ENCODE peak calls at places on chromosomes 16 and 17, in five cellular contexts. One of them, this sample, is unnamed.

GRCh38 chr17:34337701-34338100 is 18.5 kb downstream of the CCL8 start:
- DNase-seq in cardiac muscle cell: no peak
- DNase-seq in fibroblast of villous mesenchyme: peak
- DNase-seq in psoas muscle: no peak
- DNase-seq in fibroblast of pulmonary artery: no peak
- DNase-seq in this sample: no peak

GRCh38 chr16:72925631-72925979 is 122.3 kb downstream of the ZFHX3 start:
- DNase-seq in cardiac muscle cell: no peak
- DNase-seq in fibroblast of villous mesenchyme: no peak
- DNase-seq in psoas muscle: no peak
- DNase-seq in fibroblast of pulmonary artery: no peak
- DNase-seq in this sample: no peak

GRCh38 chr17:2701161-2701995 is 10.2 kb downstream of the CLUH start:
- DNase-seq in cardiac muscle cell: no peak
- DNase-seq in fibroblast of villous mesenchyme: no peak
- DNase-seq in psoas muscle: no peak
- DNase-seq in fibroblast of pulmonary artery: no peak
- DNase-seq in this sample: peak

GRCh38 chr17:71547904-71548303 is 572.9 kb upstream of the SOX9 start:
- DNase-seq in cardiac muscle cell: no peak
- DNase-seq in fibroblast of villous mesenchyme: no peak
- DNase-seq in psoas muscle: no peak
- DNase-seq in fibroblast of pulmonary artery: no peak
- DNase-seq in this sample: no peak

GRCh38 chr17:39223907-39224777 is 1.6 kb downstream of the STAC2 start:
- DNase-seq in cardiac muscle cell: no peak
- DNase-seq in fibroblast of villous mesenchyme: no peak
- DNase-seq in psoas muscle: no peak
- DNase-seq in fibroblast of pulmonary artery: no peak
- DNase-seq in this sample: no peak

GRCh38 chr17:59311051-59311468 is 20.4 kb upstream of the YPEL2 start:
- DNase-seq in cardiac muscle cell: peak
- DNase-seq in fibroblast of villous mesenchyme: peak
- DNase-seq in psoas muscle: no peak
- DNase-seq in fibroblast of pulmonary artery: peak
- DNase-seq in this sample: peak

GRCh38 chr16:31088459-31089183 is at the start of gene PRSS53:
- DNase-seq in cardiac muscle cell: no peak
- DNase-seq in fibroblast of villous mesenchyme: no peak
- DNase-seq in psoas muscle: no peak
- DNase-seq in fibroblast of pulmonary artery: no peak
- DNase-seq in this sample: no peak

GRCh38 chr17:37844158-37844976 is 79.8 kb upstream of the TBC1D3K start:
- DNase-seq in cardiac muscle cell: peak
- DNase-seq in fibroblast of villous mesenchyme: peak
- DNase-seq in psoas muscle: peak
- DNase-seq in fibroblast of pulmonary artery: peak
- DNase-seq in this sample: peak

GRCh38 chr16:65746941-65747340 is 619.5 kb upstream of the CDH5 start:
- DNase-seq in cardiac muscle cell: no peak
- DNase-seq in fibroblast of villous mesenchyme: no peak
- DNase-seq in psoas muscle: no peak
- DNase-seq in fibroblast of pulmonary artery: no peak
- DNase-seq in this sample: no peak

GRCh38 chr17:81961087-81961514 is at the start of gene NOTUM:
- DNase-seq in cardiac muscle cell: peak
- DNase-seq in fibroblast of villous mesenchyme: peak
- DNase-seq in psoas muscle: peak
- DNase-seq in fibroblast of pulmonary artery: peak
- DNase-seq in this sample: no peak

GRCh38 chr17:35973333-35974260 is 7.7 kb downstream of the CCL16 start:
- DNase-seq in cardiac muscle cell: no peak
- DNase-seq in fibroblast of villous mesenchyme: no peak
- DNase-seq in psoas muscle: no peak
- DNase-seq in fibroblast of pulmonary artery: peak
- DNase-seq in this sample: peak

GRCh38 chr17:67200727-67201301 is 44.2 kb downstream of the HELZ start:
- DNase-seq in cardiac muscle cell: peak
- DNase-seq in fibroblast of villous mesenchyme: no peak
- DNase-seq in psoas muscle: no peak
- DNase-seq in fibroblast of pulmonary artery: peak
- DNase-seq in this sample: no peak

GRCh38 chr17:64309710-64310109 is 46.6 kb upstream of the TEX2 start:
- DNase-seq in cardiac muscle cell: no peak
- DNase-seq in fibroblast of villous mesenchyme: no peak
- DNase-seq in psoas muscle: no peak
- DNase-seq in fibroblast of pulmonary artery: no peak
- DNase-seq in this sample: no peak

GRCh38 chr17:81867952-81868673 is 3.0 kb downstream of the ARHGDIA start:
- DNase-seq in cardiac muscle cell: no peak
- DNase-seq in fibroblast of villous mesenchyme: no peak
- DNase-seq in psoas muscle: no peak
- DNase-seq in fibroblast of pulmonary artery: no peak
- DNase-seq in this sample: no peak

GRCh38 chr16:50994995-50995394 is 156.1 kb downstream of the SALL1 start:
- DNase-seq in cardiac muscle cell: no peak
- DNase-seq in fibroblast of villous mesenchyme: no peak
- DNase-seq in psoas muscle: no peak
- DNase-seq in fibroblast of pulmonary artery: no peak
- DNase-seq in this sample: no peak

GRCh38 chr16:54985156-54985555 is 54.5 kb downstream of the IRX5 start:
- DNase-seq in cardiac muscle cell: no peak
- DNase-seq in fibroblast of villous mesenchyme: no peak
- DNase-seq in psoas muscle: no peak
- DNase-seq in fibroblast of pulmonary artery: no peak
- DNase-seq in this sample: no peak

GRCh38 chr17:57666198-57666870 is 78.8 kb downstream of the CCDC182 start:
- DNase-seq in cardiac muscle cell: no peak
- DNase-seq in fibroblast of villous mesenchyme: no peak
- DNase-seq in psoas muscle: no peak
- DNase-seq in fibroblast of pulmonary artery: no peak
- DNase-seq in this sample: peak

GRCh38 chr16:79334127-79334526 is 266.4 kb downstream of the MAF start:
- DNase-seq in cardiac muscle cell: no peak
- DNase-seq in fibroblast of villous mesenchyme: no peak
- DNase-seq in psoas muscle: no peak
- DNase-seq in fibroblast of pulmonary artery: no peak
- DNase-seq in this sample: no peak

GRCh38 chr16:79754081-79754872 is 153.7 kb upstream of the MAF start:
- DNase-seq in cardiac muscle cell: peak
- DNase-seq in fibroblast of villous mesenchyme: no peak
- DNase-seq in psoas muscle: no peak
- DNase-seq in fibroblast of pulmonary artery: peak
- DNase-seq in this sample: no peak

GRCh38 chr17:57609125-57609877 is 135.8 kb downstream of the CCDC182 start:
- DNase-seq in cardiac muscle cell: no peak
- DNase-seq in fibroblast of villous mesenchyme: no peak
- DNase-seq in psoas muscle: no peak
- DNase-seq in fibroblast of pulmonary artery: no peak
- DNase-seq in this sample: no peak

GRCh38 chr17:58330997-58331814 is 2.6 kb upstream of the TSPOAP1 start:
- DNase-seq in cardiac muscle cell: no peak
- DNase-seq in fibroblast of villous mesenchyme: no peak
- DNase-seq in psoas muscle: no peak
- DNase-seq in fibroblast of pulmonary artery: no peak
- DNase-seq in this sample: peak

GRCh38 chr16:70454221-70455034 is at the start of gene FCSK:
- DNase-seq in cardiac muscle cell: peak
- DNase-seq in fibroblast of villous mesenchyme: peak
- DNase-seq in psoas muscle: peak
- DNase-seq in fibroblast of pulmonary artery: peak
- DNase-seq in this sample: peak

GRCh38 chr17:38604479-38605229 is 1.1 kb downstream of the SRCIN1 start:
- DNase-seq in cardiac muscle cell: no peak
- DNase-seq in fibroblast of villous mesenchyme: no peak
- DNase-seq in psoas muscle: no peak
- DNase-seq in fibroblast of pulmonary artery: no peak
- DNase-seq in this sample: no peak

GRCh38 chr16:24753437-24753836 is 24.0 kb downstream of the TNRC6A start:
- DNase-seq in cardiac muscle cell: no peak
- DNase-seq in fibroblast of villous mesenchyme: no peak
- DNase-seq in psoas muscle: no peak
- DNase-seq in fibroblast of pulmonary artery: no peak
- DNase-seq in this sample: no peak

GRCh38 chr16:48576927-48577326 is 33.1 kb downstream of the N4BP1 start:
- DNase-seq in cardiac muscle cell: no peak
- DNase-seq in fibroblast of villous mesenchyme: no peak
- DNase-seq in psoas muscle: no peak
- DNase-seq in fibroblast of pulmonary artery: peak
- DNase-seq in this sample: no peak

GRCh38 chr17:53426505-53426904 is 396.2 kb upstream of the KIF2B start:
- DNase-seq in cardiac muscle cell: peak
- DNase-seq in fibroblast of villous mesenchyme: no peak
- DNase-seq in psoas muscle: no peak
- DNase-seq in fibroblast of pulmonary artery: no peak
- DNase-seq in this sample: no peak

GRCh38 chr17:49213399-49213798 is 2.9 kb downstream of the ABI3 start:
- DNase-seq in cardiac muscle cell: no peak
- DNase-seq in fibroblast of villous mesenchyme: no peak
- DNase-seq in psoas muscle: no peak
- DNase-seq in fibroblast of pulmonary artery: no peak
- DNase-seq in this sample: no peak

GRCh38 chr16:56532714-56533113 is 12.9 kb upstream of the BBS2 start:
- DNase-seq in cardiac muscle cell: no peak
- DNase-seq in fibroblast of villous mesenchyme: no peak
- DNase-seq in psoas muscle: no peak
- DNase-seq in fibroblast of pulmonary artery: no peak
- DNase-seq in this sample: no peak
- TF ChIP-seq CTCF in cardiac muscle cell: no peak
- TF ChIP-seq CTCF in fibroblast of villous mesenchyme: no peak
- TF ChIP-seq CTCF in psoas muscle: no peak
- TF ChIP-seq CTCF in fibroblast of pulmonary artery: no peak
- TF ChIP-seq CTCF in this sample: no peak

GRCh38 chr17:42679001-42679491 is 2.3 kb upstream of the PLEKHH3 start:
- DNase-seq in cardiac muscle cell: peak
- DNase-seq in fibroblast of villous mesenchyme: peak
- DNase-seq in psoas muscle: no peak
- DNase-seq in fibroblast of pulmonary artery: peak
- DNase-seq in this sample: peak
- H3K4me3 ChIP-seq in cardiac muscle cell: peak
- H3K4me3 ChIP-seq in fibroblast of villous mesenchyme: peak
- H3K4me3 ChIP-seq in psoas muscle: peak
- H3K4me3 ChIP-seq in fibroblast of pulmonary artery: peak
- H3K4me3 ChIP-seq in this sample: peak

GRCh38 chr16:87053016-87053982 is 263.9 kb downstream of the C16orf95 start:
- DNase-seq in cardiac muscle cell: no peak
- DNase-seq in fibroblast of villous mesenchyme: no peak
- DNase-seq in psoas muscle: no peak
- DNase-seq in fibroblast of pulmonary artery: no peak
- DNase-seq in this sample: no peak
- TF ChIP-seq CTCF in cardiac muscle cell: no peak
- TF ChIP-seq CTCF in fibroblast of villous mesenchyme: no peak
- TF ChIP-seq CTCF in psoas muscle: no peak
- TF ChIP-seq CTCF in fibroblast of pulmonary artery: peak
- TF ChIP-seq CTCF in this sample: peak

GRCh38 chr17:32519769-32520701 is 33.2 kb downstream of the CDK5R1 start:
- DNase-seq in cardiac muscle cell: peak
- DNase-seq in fibroblast of villous mesenchyme: no peak
- DNase-seq in psoas muscle: no peak
- DNase-seq in fibroblast of pulmonary artery: no peak
- DNase-seq in this sample: peak

GRCh38 chr17:32525116-32525515 is 38.3 kb downstream of the CDK5R1 start:
- DNase-seq in cardiac muscle cell: peak
- DNase-seq in fibroblast of villous mesenchyme: peak
- DNase-seq in psoas muscle: no peak
- DNase-seq in fibroblast of pulmonary artery: peak
- DNase-seq in this sample: no peak

GRCh38 chr17:32520737-32521399 is 34.1 kb downstream of the CDK5R1 start:
- DNase-seq in cardiac muscle cell: no peak
- DNase-seq in fibroblast of villous mesenchyme: no peak
- DNase-seq in psoas muscle: no peak
- DNase-seq in fibroblast of pulmonary artery: no peak
- DNase-seq in this sample: no peak

GRCh38 chr17:32523827-32524552 is 37.2 kb downstream of the CDK5R1 start:
- DNase-seq in cardiac muscle cell: no peak
- DNase-seq in fibroblast of villous mesenchyme: no peak
- DNase-seq in psoas muscle: no peak
- DNase-seq in fibroblast of pulmonary artery: no peak
- DNase-seq in this sample: no peak

GRCh38 chr17:32523017-32523680 is 36.4 kb downstream of the CDK5R1 start:
- DNase-seq in cardiac muscle cell: no peak
- DNase-seq in fibroblast of villous mesenchyme: no peak
- DNase-seq in psoas muscle: no peak
- DNase-seq in fibroblast of pulmonary artery: no peak
- DNase-seq in this sample: no peak
- H3K4me3 ChIP-seq in cardiac muscle cell: no peak
- H3K4me3 ChIP-seq in fibroblast of villous mesenchyme: no peak
- H3K4me3 ChIP-seq in psoas muscle: no peak
- H3K4me3 ChIP-seq in fibroblast of pulmonary artery: no peak
- H3K4me3 ChIP-seq in this sample: no peak

DNA sequence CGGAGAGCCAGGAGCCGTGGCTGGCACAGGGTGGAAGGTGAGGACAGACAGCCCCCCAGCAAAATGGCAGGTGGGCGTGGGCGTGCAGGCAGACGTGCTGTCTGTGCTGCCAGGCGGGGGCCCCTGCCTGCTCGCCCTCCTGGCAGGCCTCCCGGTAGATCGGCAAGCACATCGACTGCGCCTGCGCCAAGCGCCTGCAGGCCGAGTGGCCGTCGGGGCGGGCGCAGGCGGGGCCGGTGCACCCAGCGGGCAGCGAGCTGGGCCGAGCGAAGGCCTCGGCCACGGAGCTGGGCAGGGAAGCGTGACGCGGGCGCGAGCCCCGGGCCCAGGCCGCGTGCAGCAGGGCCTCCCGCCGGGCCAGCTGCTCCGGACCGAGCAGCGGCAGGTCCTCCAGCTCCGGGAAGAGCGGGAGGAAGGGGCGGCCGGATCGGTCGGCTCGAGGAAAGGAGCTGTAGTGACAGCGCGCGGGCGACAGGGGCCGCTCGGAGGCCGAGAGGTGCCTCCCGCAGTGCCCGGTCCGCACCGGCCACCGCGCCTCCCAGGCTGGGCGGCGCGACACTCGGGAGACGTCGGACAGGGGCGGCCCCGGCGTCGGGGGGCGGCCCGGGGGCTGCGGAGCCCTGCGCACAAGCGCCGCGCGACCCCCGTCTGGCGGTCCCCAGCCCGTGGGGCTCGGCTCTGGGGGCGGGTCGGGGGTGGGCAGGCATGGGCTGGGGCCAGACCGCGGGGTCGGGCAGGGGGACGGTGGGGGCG is 16.9 kb downstream of the GRIN2C start:
- DNase-seq in cardiac muscle cell: peak
- DNase-seq in fibroblast of villous mesenchyme: peak
- DNase-seq in psoas muscle: peak
- DNase-seq in fibroblast of pulmonary artery: peak
- DNase-seq in this sample: peak
- TF ChIP-seq CTCF in cardiac muscle cell: peak
- TF ChIP-seq CTCF in fibroblast of villous mesenchyme: peak
- TF ChIP-seq CTCF in psoas muscle: peak
- TF ChIP-seq CTCF in fibroblast of pulmonary artery: peak
- TF ChIP-seq CTCF in this sample: peak

GRCh38 chr17:43914451-43914850 is 7.1 kb upstream of the MPP2 start:
- DNase-seq in cardiac muscle cell: no peak
- DNase-seq in fibroblast of villous mesenchyme: no peak
- DNase-seq in psoas muscle: no peak
- DNase-seq in fibroblast of pulmonary artery: no peak
- DNase-seq in this sample: no peak
- H3K4me3 ChIP-seq in cardiac muscle cell: no peak
- H3K4me3 ChIP-seq in fibroblast of villous mesenchyme: no peak
- H3K4me3 ChIP-seq in psoas muscle: no peak
- H3K4me3 ChIP-seq in fibroblast of pulmonary artery: no peak
- H3K4me3 ChIP-seq in this sample: no peak

GRCh38 chr16:10368984-10369551 is 16.8 kb upstream of the ATF7IP2 start:
- DNase-seq in cardiac muscle cell: no peak
- DNase-seq in fibroblast of villous mesenchyme: no peak
- DNase-seq in psoas muscle: no peak
- DNase-seq in fibroblast of pulmonary artery: peak
- DNase-seq in this sample: no peak
- TF ChIP-seq CTCF in cardiac muscle cell: no peak
- TF ChIP-seq CTCF in fibroblast of villous mesenchyme: no peak
- TF ChIP-seq CTCF in psoas muscle: no peak
- TF ChIP-seq CTCF in fibroblast of pulmonary artery: peak
- TF ChIP-seq CTCF in this sample: no peak